ENCODE peak calls at places on chromosomes 7 and 10, in seven cellular contexts. Y is HCT116; W is stimulated activated CD8-positive, alpha-beta memory T cell treated with anti-CD3 and anti-CD28 coated beads, Interleukin-4, amount 100 ng/mL, for 4 hours; Q is endothelial cell; F is HuH-7; P is cardiac fibroblast; U is COLO829. D is an unnamed sample.
A peak's percentile ranks its signal among the peaks of the same experiment; 100 is the strongest.

GRCh38 chr10:73874267-73875138 is at the start of gene CAMK2G:
- DNase-seq in Y (no peak), W (peak; percentile 67), Q (peak; percentile 70), F (peak; percentile 78), P (peak; percentile 85), U (peak; percentile 68), D (peak; percentile 81)

GRCh38 chr7:18497082-18497481 is 1.5 kb downstream of the HDAC9 start:
- DNase-seq in Y (no peak), W (no peak), Q (no peak), F (no peak), P (no peak), U (no peak), D (no peak)

GRCh38 chr7:104275900-104276299 is 52.5 kb upstream of the LHFPL3 start:
- DNase-seq in Y (no peak), W (no peak), Q (no peak), F (no peak), P (no peak), U (no peak), D (no peak)

GRCh38 chr10:26292058-26292457 is 75.5 kb downstream of the GAD2 start:
- DNase-seq in Y (no peak), W (no peak), Q (no peak), F (no peak), P (no peak), U (no peak), D (no peak)

GRCh38 chr7:151592330-151592729 is 72.6 kb upstream of the RHEB start:
- DNase-seq in Y (no peak), W (no peak), Q (no peak), F (no peak), P (no peak), U (no peak), D (no peak)

GRCh38 chr7:126499481-126499880 is 753.3 kb downstream of the GRM8 start:
- DNase-seq in Y (no peak), W (no peak), Q (no peak), F (no peak), P (no peak), U (no peak), D (no peak)

GRCh38 chr10:44803820-44804219 is 107.3 kb upstream of the TMEM72 start:
- DNase-seq in Y (no peak), W (no peak), Q (no peak), F (no peak), P (no peak), U (no peak), D (no peak)

GRCh38 chr7:28784166-28784870 is 173.8 kb downstream of the TRIL start:
- DNase-seq in Y (no peak), W (no peak), Q (no peak), F (no peak), P (peak; percentile 27), U (no peak), D (no peak)

GRCh38 chr7:21980921-21981320 is 35.2 kb upstream of the CDCA7L start:
- DNase-seq in Y (no peak), W (no peak), Q (no peak), F (no peak), P (no peak), U (no peak), D (no peak)

GRCh38 chr7:38679419-38679818 is 48.2 kb upstream of the AMPH start:
- DNase-seq in Y (no peak), W (no peak), Q (no peak), F (no peak), P (peak; percentile 46), U (no peak), D (no peak)

GRCh38 chr7:91875851-91876250 is 4.7 kb downstream of the MTERF1 start:
- DNase-seq in Y (no peak), W (no peak), Q (no peak), F (no peak), P (no peak), U (no peak), D (no peak)

GRCh38 chr7:153091477-153091876 is 331.9 kb downstream of the ACTR3B start:
- DNase-seq in Y (no peak), W (no peak), Q (no peak), F (no peak), P (no peak), U (no peak), D (peak; percentile 93)

GRCh38 chr7:75776295-75776971 is 4.4 kb upstream of the CCL26 start:
- DNase-seq in Y (no peak), W (peak; percentile 39), Q (no peak), F (no peak), P (peak; percentile 58), U (peak; percentile 48), D (peak; percentile 12)

GRCh38 chr10:34815174-34816066 is at the start of gene PARD3:
- DNase-seq in Y (no peak), W (no peak), Q (peak; percentile 65), F (peak; percentile 93), P (peak; percentile 80), U (no peak), D (peak; percentile 83)

GRCh38 chr7:51222916-51223315 is 93.7 kb downstream of the COBL start:
- DNase-seq in Y (no peak), W (no peak), Q (no peak), F (no peak), P (no peak), U (no peak), D (no peak)

GRCh38 chr7:45563401-45563800 is 10.8 kb upstream of the ADCY1 start:
- DNase-seq in Y (no peak), W (no peak), Q (no peak), F (no peak), P (no peak), U (no peak), D (no peak)

GRCh38 chr7:116715087-116715486 is 43.1 kb downstream of the MET start:
- DNase-seq in Y (no peak), W (no peak), Q (no peak), F (no peak), P (no peak), U (no peak), D (no peak)

GRCh38 chr10:104641150-104642000 is at the start of gene SORCS3:
- DNase-seq in Y (no peak), W (no peak), Q (peak; percentile 44), F (no peak), P (no peak), U (no peak), D (no peak)